ENCODE peak calls at places on chromosomes 12 and 14, in six cellular contexts. O is cardiac fibroblast, X is GM06990, V is lung, Y is fibroblast of lung, N is A549. H is an unnamed sample.

GRCh38 chr14:33943081-33943480 is 7.8 kb downstream of the EGLN3 start:
- DNase-seq in O (no peak), X (no peak), V (no peak), Y (no peak), N (no peak), H (no peak)

GRCh38 chr14:72638021-72638420 is 255.9 kb downstream of the DPF3 start:
- DNase-seq in O (peak), X (no peak), V (no peak), Y (peak), N (peak), H (no peak)

GRCh38 chr12:214005-214736 is at the start of gene SLC6A12:
- DNase-seq in O (no peak), X (no peak), V (no peak), Y (no peak), N (no peak), H (no peak)

GRCh38 chr12:107079172-107080011 is 14.0 kb downstream of the CRY1 start:
- DNase-seq in O (peak), X (no peak), V (no peak), Y (peak), N (peak), H (no peak)

GRCh38 chr12:91138337-91138905 is 27.1 kb upstream of the LUM start:
- DNase-seq in O (peak), X (no peak), V (no peak), Y (no peak), N (no peak), H (no peak)

GRCh38 chr14:32259368-32260013 is 56.4 kb upstream of the RNU6-8 start:
- DNase-seq in O (peak), X (peak), V (no peak), Y (peak), N (peak), H (peak)

GRCh38 chr12:13571035-13571434 is 374.5 kb downstream of the EMP1 start:
- DNase-seq in O (no peak), X (no peak), V (no peak), Y (no peak), N (no peak), H (no peak)

GRCh38 chr12:51601241-51601640 is 10.2 kb downstream of the SCN8A start:
- DNase-seq in O (no peak), X (no peak), V (no peak), Y (no peak), N (no peak), H (no peak)

GRCh38 chr12:69095765-69096477 is 143.4 kb upstream of the CPSF6 start:
- DNase-seq in O (no peak), X (no peak), V (no peak), Y (no peak), N (no peak), H (no peak)

GRCh38 chr12:126760109-126760508 is 1506.9 kb upstream of the TMEM132C start:
- DNase-seq in O (no peak), X (no peak), V (no peak), Y (no peak), N (no peak), H (no peak)

GRCh38 chr14:49977126-49977841 is 84.4 kb downstream of the ARF6 start:
- DNase-seq in O (no peak), X (peak), V (no peak), Y (no peak), N (no peak), H (peak)

GRCh38 chr14:69612014-69612758 is 790 bp downstream of the SUSD6 start:
- DNase-seq in O (peak), X (peak), V (no peak), Y (peak), N (peak), H (no peak)

GRCh38 chr12:78888583-78888982 is 24.0 kb downstream of the SYT1 start:
- DNase-seq in O (no peak), X (peak), V (no peak), Y (no peak), N (no peak), H (no peak)

GRCh38 chr12:102955926-102956737 is 1.3 kb upstream of the ASCL1 start:
- DNase-seq in O (no peak), X (no peak), V (no peak), Y (no peak), N (no peak), H (no peak)

GRCh38 chr12:118063567-118064391 is 2.8 kb upstream of the WSB2 start:
- DNase-seq in O (no peak), X (no peak), V (no peak), Y (peak), N (no peak), H (no peak)

GRCh38 chr12:753401-754237 is 1.2 kb downstream of the WNK1 start:
- DNase-seq in O (peak), X (peak), V (peak), Y (peak), N (no peak), H (peak)

GRCh38 chr14:20751963-20752562 is 6.4 kb downstream of the EDDM3A start:
- DNase-seq in O (no peak), X (no peak), V (no peak), Y (no peak), N (no peak), H (no peak)

GRCh38 chr12:12803186-12803585 is 10.0 kb upstream of the DDX47 start:
- DNase-seq in O (peak), X (peak), V (peak), Y (peak), N (peak), H (peak)

GRCh38 chr12:93593833-93594232 is 21.4 kb downstream of the SOCS2 start:
- DNase-seq in O (no peak), X (no peak), V (no peak), Y (no peak), N (no peak), H (no peak)

GRCh38 chr12:50799908-50800307 is 36.0 kb downstream of the ATF1 start:
- DNase-seq in O (peak), X (no peak), V (no peak), Y (peak), N (peak), H (no peak)

GRCh38 chr12:2877047-2877958 is at the start of the genes FOXM1 and RHNO1:
- DNase-seq in O (peak), X (peak), V (peak), Y (peak), N (peak), H (peak)

GRCh38 chr14:90645842-90646443 is 170.3 kb downstream of the TTC7B start:
- DNase-seq in O (no peak), X (no peak), V (peak), Y (no peak), N (peak), H (no peak)

GRCh38 chr12:57695770-57696432 is 2.0 kb downstream of the OS9 start:
- DNase-seq in O (no peak), X (no peak), V (no peak), Y (no peak), N (no peak), H (no peak)

GRCh38 chr12:5295966-5296365 is 135.9 kb upstream of the NTF3 start:
- DNase-seq in O (no peak), X (no peak), V (no peak), Y (peak), N (no peak), H (no peak)

GRCh38 chr12:95975491-95975890 is 20.7 kb downstream of the HAL start:
- DNase-seq in O (no peak), X (no peak), V (no peak), Y (no peak), N (no peak), H (no peak)

GRCh38 chr12:31849090-31849687 is 110.0 kb upstream of the RESF1 start:
- DNase-seq in O (no peak), X (no peak), V (no peak), Y (peak), N (no peak), H (no peak)

GRCh38 chr12:55729592-55730446 is 1.0 kb upstream of the CD63 start:
- DNase-seq in O (peak), X (peak), V (peak), Y (peak), N (peak), H (peak)

GRCh38 chr12:46523863-46524770 is 151.5 kb upstream of the SLC38A2 start:
- DNase-seq in O (peak), X (no peak), V (no peak), Y (peak), N (peak), H (no peak)

GRCh38 chr12:22018860-22019259 is 27.2 kb upstream of the CMAS start:
- DNase-seq in O (peak), X (no peak), V (no peak), Y (peak), N (no peak), H (no peak)

GRCh38 chr14:69663322-69663686 is 51.9 kb downstream of the SUSD6 start:
- DNase-seq in O (peak), X (no peak), V (no peak), Y (no peak), N (no peak), H (no peak)

GRCh38 chr12:56951582-56952339 is 5.6 kb downstream of the RDH16 start:
- DNase-seq in O (no peak), X (no peak), V (no peak), Y (no peak), N (no peak), H (peak)

DNA sequence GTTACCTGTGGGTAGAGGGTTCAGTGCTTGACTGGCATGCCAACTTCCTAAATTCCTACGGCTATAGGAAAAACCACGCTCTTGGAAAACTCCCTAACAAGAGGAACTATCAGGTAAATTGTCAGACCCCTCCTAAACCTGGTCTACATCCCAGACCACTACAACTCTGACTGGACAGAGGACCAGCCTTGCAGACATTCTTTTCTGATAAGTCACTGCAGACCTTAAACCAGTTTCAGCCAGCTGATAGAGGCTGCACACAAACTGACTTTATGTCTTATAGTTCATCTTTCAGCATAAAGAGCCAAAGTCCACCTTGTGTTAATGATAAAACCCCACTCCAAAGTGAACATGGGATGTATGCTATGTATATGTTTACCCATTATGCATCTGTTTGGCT is 166.5 kb downstream of the KTN1 start:
- DNase-seq in O (peak), X (no peak), V (no peak), Y (no peak), N (no peak), H (no peak)
- TF ChIP-seq CTCF in O (no peak), X (no peak), V (no peak), Y (no peak), N (no peak), H (no peak)

GRCh38 chr14:106585692-106586091 is 1059.3 kb downstream of the TMEM121 start:
- DNase-seq in O (no peak), X (no peak), V (no peak), Y (no peak), N (no peak), H (no peak)

GRCh38 chr14:106586098-106586704 is 1059.8 kb downstream of the TMEM121 start:
- DNase-seq in O (no peak), X (peak), V (no peak), Y (no peak), N (no peak), H (peak)
- TF ChIP-seq CTCF in O (no peak), X (peak), V (no peak), Y (no peak), N (no peak), H (peak)

DNA sequence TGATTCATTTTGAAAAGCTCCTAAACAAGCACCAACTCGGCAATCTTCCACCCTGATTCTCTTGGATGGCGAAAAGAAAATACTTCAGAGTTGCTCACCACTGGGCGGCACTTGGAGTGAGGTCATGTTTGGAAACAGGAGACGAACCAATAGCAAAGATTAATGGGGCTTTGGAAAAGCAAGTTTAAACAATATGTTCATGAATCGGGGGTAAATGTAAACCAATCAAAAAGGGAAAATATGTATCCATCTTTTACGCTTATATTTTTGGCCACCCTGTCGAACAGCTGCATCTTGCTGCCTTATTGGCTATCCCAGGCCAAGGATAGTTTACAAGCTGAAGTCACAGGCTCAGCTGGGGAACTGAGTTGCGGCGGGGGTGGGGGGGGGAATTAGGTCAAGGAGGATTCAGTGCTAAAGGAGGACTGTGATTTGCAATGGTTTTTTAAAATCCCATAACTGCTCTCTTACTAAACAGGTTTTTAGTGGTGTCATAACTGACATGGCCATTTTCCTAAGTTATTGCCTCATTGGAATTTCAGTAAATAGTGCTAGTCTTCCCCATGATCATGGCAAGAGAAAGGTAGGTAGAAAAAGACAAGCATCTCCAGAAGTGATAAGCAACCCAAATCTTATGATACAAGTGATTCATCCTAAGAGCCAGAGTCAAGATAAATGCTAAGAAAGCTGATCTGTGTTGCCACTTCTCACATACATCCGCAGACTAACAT is 210.6 kb downstream of the PHLDA1 start:
- DNase-seq in O (peak), X (no peak), V (no peak), Y (peak), N (no peak), H (no peak)
- TF ChIP-seq CTCF in O (peak), X (no peak), V (no peak), Y (no peak), N (no peak), H (no peak)

GRCh38 chr12:40375076-40375475 is 150.3 kb downstream of the LRRK2 start:
- DNase-seq in O (peak), X (no peak), V (no peak), Y (no peak), N (no peak), H (no peak)
- TF ChIP-seq CTCF in O (peak), X (peak), V (no peak), Y (peak), N (peak), H (peak)

GRCh38 chr14:43651185-43651787 is 855.8 kb downstream of the FSCB start:
- DNase-seq in O (no peak), X (no peak), V (no peak), Y (no peak), N (no peak), H (no peak)

GRCh38 chr14:43651896-43652295 is 855.2 kb downstream of the FSCB start:
- DNase-seq in O (no peak), X (no peak), V (no peak), Y (no peak), N (no peak), H (no peak)

GRCh38 chr14:43649508-43649907 is 857.6 kb downstream of the FSCB start:
- DNase-seq in O (no peak), X (no peak), V (no peak), Y (no peak), N (no peak), H (no peak)

GRCh38 chr14:43647302-43647701 is 859.8 kb downstream of the FSCB start:
- DNase-seq in O (peak), X (no peak), V (no peak), Y (no peak), N (no peak), H (no peak)
- TF ChIP-seq CTCF in O (no peak), X (no peak), V (no peak), Y (no peak), N (no peak), H (peak)